ENCODE peak calls at places on chromosome 7, in six cellular contexts. One of them, this sample, is unnamed.

GRCh38 chr7:63789378-63790176 is 209.1 kb upstream of the ZNF722 start:
- DNase-seq in HCT116: no peak
- DNase-seq in A549: no peak
- DNase-seq in HepG2: no peak
- DNase-seq in IMR-90: no peak
- DNase-seq in K562: no peak
- DNase-seq in this sample: no peak

GRCh38 chr7:92057375-92057774 is 76.9 kb downstream of the CYP51A1 start:
- DNase-seq in HCT116: no peak
- DNase-seq in A549: no peak
- DNase-seq in HepG2: no peak
- DNase-seq in IMR-90: no peak
- DNase-seq in K562: no peak
- DNase-seq in this sample: no peak

GRCh38 chr7:45973725-45974532 is 52.9 kb upstream of the IGFBP3 start:
- DNase-seq in HCT116: no peak
- DNase-seq in A549: peak; percentile 85
- DNase-seq in HepG2: peak; percentile 98
- DNase-seq in IMR-90: peak; percentile 43
- DNase-seq in K562: no peak
- DNase-seq in this sample: no peak

GRCh38 chr7:129948877-129949291 is 3.9 kb downstream of the UBE2H start:
- DNase-seq in HCT116: peak; percentile 86
- DNase-seq in A549: peak; percentile 94
- DNase-seq in HepG2: peak; percentile 97
- DNase-seq in IMR-90: peak; percentile 96
- DNase-seq in K562: peak; percentile 83
- DNase-seq in this sample: peak; percentile 70

GRCh38 chr7:157984138-157984913 is 603.3 kb downstream of the PTPRN2 start:
- DNase-seq in HCT116: no peak
- DNase-seq in A549: no peak
- DNase-seq in HepG2: no peak
- DNase-seq in IMR-90: no peak
- DNase-seq in K562: no peak
- DNase-seq in this sample: no peak

GRCh38 chr7:16732828-16733227 is 20.7 kb upstream of the TSPAN13 start:
- DNase-seq in HCT116: no peak
- DNase-seq in A549: no peak
- DNase-seq in HepG2: no peak
- DNase-seq in IMR-90: no peak
- DNase-seq in K562: no peak
- DNase-seq in this sample: no peak

GRCh38 chr7:22633286-22633953 is 93.6 kb upstream of the IL6 start:
- DNase-seq in HCT116: no peak
- DNase-seq in A549: no peak
- DNase-seq in HepG2: no peak
- DNase-seq in IMR-90: peak; percentile 64
- DNase-seq in K562: no peak
- DNase-seq in this sample: no peak

GRCh38 chr7:94393251-94393758 is 1.4 kb upstream of the COL1A2 start:
- DNase-seq in HCT116: no peak
- DNase-seq in A549: no peak
- DNase-seq in HepG2: no peak
- DNase-seq in IMR-90: peak; percentile 56
- DNase-seq in K562: no peak
- DNase-seq in this sample: no peak

GRCh38 chr7:135771051-135771450 is 22.4 kb upstream of the FAM180A start:
- DNase-seq in HCT116: no peak
- DNase-seq in A549: no peak
- DNase-seq in HepG2: no peak
- DNase-seq in IMR-90: no peak
- DNase-seq in K562: no peak
- DNase-seq in this sample: no peak

GRCh38 chr7:130277763-130278643 is 11.3 kb downstream of the CPA2 start:
- DNase-seq in HCT116: peak; percentile 44
- DNase-seq in A549: peak; percentile 48
- DNase-seq in HepG2: peak; percentile 25
- DNase-seq in IMR-90: peak; percentile 69
- DNase-seq in K562: peak; percentile 46
- DNase-seq in this sample: no peak

GRCh38 chr7:137476937-137477336 is 133.4 kb upstream of the PTN start:
- DNase-seq in HCT116: no peak
- DNase-seq in A549: no peak
- DNase-seq in HepG2: no peak
- DNase-seq in IMR-90: peak; percentile 59
- DNase-seq in K562: no peak
- DNase-seq in this sample: no peak

GRCh38 chr7:71637578-71637977 is 505.6 kb downstream of the GALNT17 start:
- DNase-seq in HCT116: no peak
- DNase-seq in A549: no peak
- DNase-seq in HepG2: no peak
- DNase-seq in IMR-90: no peak
- DNase-seq in K562: no peak
- DNase-seq in this sample: no peak

GRCh38 chr7:30193333-30193943 is 58.7 kb downstream of the MTURN start:
- DNase-seq in HCT116: no peak
- DNase-seq in A549: no peak
- DNase-seq in HepG2: no peak
- DNase-seq in IMR-90: no peak
- DNase-seq in K562: no peak
- DNase-seq in this sample: no peak

GRCh38 chr7:159064121-159064815 is 80.4 kb downstream of the VIPR2 start:
- DNase-seq in HCT116: no peak
- DNase-seq in A549: no peak
- DNase-seq in HepG2: no peak
- DNase-seq in IMR-90: no peak
- DNase-seq in K562: no peak
- DNase-seq in this sample: no peak

GRCh38 chr7:37128644-37129043 is 320.0 kb downstream of the ELMO1 start:
- DNase-seq in HCT116: no peak
- DNase-seq in A549: no peak
- DNase-seq in HepG2: no peak
- DNase-seq in IMR-90: no peak
- DNase-seq in K562: no peak
- DNase-seq in this sample: no peak

GRCh38 chr7:10797157-10797556 is 176.5 kb upstream of the PHF14 start:
- DNase-seq in HCT116: no peak
- DNase-seq in A549: no peak
- DNase-seq in HepG2: no peak
- DNase-seq in IMR-90: no peak
- DNase-seq in K562: no peak
- DNase-seq in this sample: no peak

GRCh38 chr7:7099584-7100014 is 82.7 kb upstream of the C1GALT1 start:
- DNase-seq in HCT116: peak; percentile 86
- DNase-seq in A549: peak; percentile 79
- DNase-seq in HepG2: peak; percentile 95
- DNase-seq in IMR-90: peak; percentile 83
- DNase-seq in K562: peak; percentile 71
- DNase-seq in this sample: no peak

GRCh38 chr7:17623546-17624185 is 316.6 kb downstream of the SNX13 start:
- DNase-seq in HCT116: no peak
- DNase-seq in A549: peak; percentile 16
- DNase-seq in HepG2: no peak
- DNase-seq in IMR-90: peak; percentile 59
- DNase-seq in K562: no peak
- DNase-seq in this sample: no peak

GRCh38 chr7:114047889-114048288 is 129.1 kb upstream of the PPP1R3A start:
- DNase-seq in HCT116: no peak
- DNase-seq in A549: no peak
- DNase-seq in HepG2: no peak
- DNase-seq in IMR-90: peak; percentile 69
- DNase-seq in K562: no peak
- DNase-seq in this sample: no peak

GRCh38 chr7:150408393-150409299 is 29.5 kb downstream of the ZNF775 start:
- DNase-seq in HCT116: no peak
- DNase-seq in A549: no peak
- DNase-seq in HepG2: no peak
- DNase-seq in IMR-90: no peak
- DNase-seq in K562: no peak
- DNase-seq in this sample: no peak

GRCh38 chr7:1080251-1080917 is 7.5 kb upstream of the GPER1 start:
- DNase-seq in HCT116: no peak
- DNase-seq in A549: no peak
- DNase-seq in HepG2: no peak
- DNase-seq in IMR-90: no peak
- DNase-seq in K562: no peak
- DNase-seq in this sample: no peak

GRCh38 chr7:66542528-66543373 is 85.9 kb upstream of the KCTD7 start:
- DNase-seq in HCT116: no peak
- DNase-seq in A549: no peak
- DNase-seq in HepG2: no peak
- DNase-seq in IMR-90: peak; percentile 48
- DNase-seq in K562: no peak
- DNase-seq in this sample: no peak

GRCh38 chr7:135685306-135686084 is 23.2 kb downstream of the STMP1 start:
- DNase-seq in HCT116: no peak
- DNase-seq in A549: no peak
- DNase-seq in HepG2: no peak
- DNase-seq in IMR-90: no peak
- DNase-seq in K562: no peak
- DNase-seq in this sample: no peak

GRCh38 chr7:127708788-127709187 is 56.8 kb downstream of the SND1 start:
- DNase-seq in HCT116: peak; percentile 54
- DNase-seq in A549: peak; percentile 79
- DNase-seq in HepG2: peak; percentile 57
- DNase-seq in IMR-90: peak; percentile 86
- DNase-seq in K562: peak; percentile 75
- DNase-seq in this sample: peak; percentile 34

GRCh38 chr7:92135490-92135889 is 1.2 kb upstream of the CYP51A1 start:
- DNase-seq in HCT116: no peak
- DNase-seq in A549: no peak
- DNase-seq in HepG2: peak; percentile 9
- DNase-seq in IMR-90: no peak
- DNase-seq in K562: no peak
- DNase-seq in this sample: no peak

GRCh38 chr7:144018065-144018464 is 17.9 kb downstream of the OR6B1 start:
- DNase-seq in HCT116: no peak
- DNase-seq in A549: no peak
- DNase-seq in HepG2: no peak
- DNase-seq in IMR-90: no peak
- DNase-seq in K562: no peak
- DNase-seq in this sample: no peak

GRCh38 chr7:45978731-45979211 is 57.7 kb upstream of the IGFBP3 start:
- DNase-seq in HCT116: no peak
- DNase-seq in A549: peak; percentile 34
- DNase-seq in HepG2: no peak
- DNase-seq in IMR-90: peak; percentile 12
- DNase-seq in K562: no peak
- DNase-seq in this sample: no peak

GRCh38 chr7:19113855-19114590 is 3.4 kb downstream of the TWIST1 start:
- DNase-seq in HCT116: no peak
- DNase-seq in A549: no peak
- DNase-seq in HepG2: no peak
- DNase-seq in IMR-90: peak; percentile 66
- DNase-seq in K562: no peak
- DNase-seq in this sample: no peak

GRCh38 chr7:149799397-149800168 is 26.2 kb upstream of the ZNF467 start:
- DNase-seq in HCT116: no peak
- DNase-seq in A549: peak; percentile 22
- DNase-seq in HepG2: peak; percentile 35
- DNase-seq in IMR-90: no peak
- DNase-seq in K562: peak; percentile 72
- DNase-seq in this sample: no peak

GRCh38 chr7:7181519-7182155 is 707 bp upstream of the C1GALT1 start:
- DNase-seq in HCT116: peak; percentile 32
- DNase-seq in A549: peak; percentile 82
- DNase-seq in HepG2: peak; percentile 75
- DNase-seq in IMR-90: peak; percentile 28
- DNase-seq in K562: peak; percentile 61
- DNase-seq in this sample: peak; percentile 68

GRCh38 chr7:47882635-47883034 is 65.6 kb downstream of the PKD1L1 start:
- DNase-seq in HCT116: no peak
- DNase-seq in A549: no peak
- DNase-seq in HepG2: no peak
- DNase-seq in IMR-90: no peak
- DNase-seq in K562: no peak
- DNase-seq in this sample: no peak

GRCh38 chr7:121398246-121398645 is 2.1 kb upstream of the FAM3C start:
- DNase-seq in HCT116: peak; percentile 61
- DNase-seq in A549: peak; percentile 59
- DNase-seq in HepG2: peak; percentile 23
- DNase-seq in IMR-90: no peak
- DNase-seq in K562: no peak
- DNase-seq in this sample: no peak
- TF ChIP-seq CTCF in HCT116: peak; percentile 24
- TF ChIP-seq CTCF in A549: peak; percentile 29
- TF ChIP-seq CTCF in HepG2: peak; percentile 49
- TF ChIP-seq CTCF in IMR-90: peak; percentile 8
- TF ChIP-seq CTCF in K562: no peak
- TF ChIP-seq CTCF in this sample: peak; percentile 23

GRCh38 chr7:155588468-155588998 is 42.2 kb upstream of the CNPY1 start:
- DNase-seq in HCT116: no peak
- DNase-seq in A549: no peak
- DNase-seq in HepG2: no peak
- DNase-seq in IMR-90: no peak
- DNase-seq in K562: no peak
- DNase-seq in this sample: no peak
- TF ChIP-seq CEBPB in HCT116: no peak
- TF ChIP-seq CEBPB in A549: no peak
- TF ChIP-seq CEBPB in HepG2: no peak
- TF ChIP-seq CEBPB in IMR-90: no peak
- TF ChIP-seq CEBPB in K562: no peak
- TF ChIP-seq CEBPB in this sample: no peak

DNA sequence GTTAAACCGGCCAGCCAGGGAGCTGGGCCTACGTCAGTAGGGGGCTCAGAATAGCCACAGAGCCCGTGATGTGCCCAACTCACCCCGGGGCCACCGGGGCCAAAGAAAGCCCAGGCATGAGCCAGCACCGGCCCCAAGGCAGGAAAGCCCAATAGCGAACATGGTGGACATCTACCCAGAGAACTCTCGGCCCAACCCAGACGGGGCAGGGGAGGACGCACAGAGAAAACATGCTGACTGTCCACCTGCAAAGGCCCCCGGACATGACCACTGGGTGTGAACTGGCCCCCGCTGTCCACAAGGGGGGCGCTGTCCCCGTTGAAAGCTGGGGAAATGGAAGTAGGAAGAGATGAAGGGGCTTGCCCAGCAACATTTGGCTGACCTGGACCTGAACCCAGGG is 169.2 kb downstream of the PRKAG2 start:
- DNase-seq in HCT116: no peak
- DNase-seq in A549: no peak
- DNase-seq in HepG2: no peak
- DNase-seq in IMR-90: no peak
- DNase-seq in K562: peak; percentile 56
- DNase-seq in this sample: no peak
- TF ChIP-seq CTCF in HCT116: no peak
- TF ChIP-seq CTCF in A549: no peak
- TF ChIP-seq CTCF in HepG2: no peak
- TF ChIP-seq CTCF in IMR-90: no peak
- TF ChIP-seq CTCF in K562: peak; percentile 49
- TF ChIP-seq CTCF in this sample: no peak

DNA sequence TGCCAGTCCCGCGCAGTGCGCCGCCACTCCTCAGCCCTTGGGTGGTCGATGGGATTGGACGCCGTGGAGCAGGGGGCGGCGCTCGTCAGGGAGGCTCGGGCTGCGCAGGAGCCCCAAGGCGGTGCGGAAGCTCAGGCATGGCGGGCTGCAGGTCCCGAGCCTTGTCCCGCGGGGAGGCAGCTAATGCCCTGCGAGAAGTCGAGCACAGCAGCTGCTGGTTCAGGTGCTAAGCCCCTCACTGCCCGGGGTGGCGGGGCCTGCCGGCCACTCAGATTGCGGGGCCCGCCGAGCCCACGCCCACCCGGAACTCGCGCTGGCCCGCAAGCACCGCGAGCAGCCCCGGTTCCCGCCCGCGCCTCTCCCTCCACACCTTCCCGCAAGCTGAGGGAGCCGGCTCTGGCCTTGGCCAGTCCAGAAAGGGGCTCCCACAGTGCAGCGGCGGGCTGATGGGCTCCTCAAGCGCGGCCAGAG is 14.4 kb upstream of the WASL start:
- DNase-seq in HCT116: no peak
- DNase-seq in A549: no peak
- DNase-seq in HepG2: no peak
- DNase-seq in IMR-90: no peak
- DNase-seq in K562: no peak
- DNase-seq in this sample: no peak
- TF ChIP-seq CEBPB in HCT116: no peak
- TF ChIP-seq CEBPB in A549: no peak
- TF ChIP-seq CEBPB in HepG2: no peak
- TF ChIP-seq CEBPB in IMR-90: no peak
- TF ChIP-seq CEBPB in K562: no peak
- TF ChIP-seq CEBPB in this sample: no peak

This sample was measured in GM12878.